ENCODE peak calls at places on chromosomes 11 and 22, in six cellular contexts. One of them, this sample, is unnamed. For H3K36me3, the result is how much of the 10 kb centered on the place peaks cover.

GRCh38 chr22:37661160-37661924 is 2.8 kb downstream of the PDXP start:
- DNase-seq in right atrium auricular region: no peak
- DNase-seq in cardiac muscle cell: peak
- DNase-seq in prostate gland: no peak
- DNase-seq in thoracic aorta: no peak
- DNase-seq in right lobe of liver: no peak
- DNase-seq in this sample: peak

GRCh38 chr11:32920570-32920969 is 28.0 kb downstream of the QSER1 start:
- DNase-seq in thoracic aorta: no peak
- DNase-seq in prostate gland: no peak
- DNase-seq in cardiac muscle cell: no peak
- DNase-seq in right atrium auricular region: no peak
- DNase-seq in right lobe of liver: no peak
- DNase-seq in this sample: no peak

GRCh38 chr22:40027191-40028097 is 32.7 kb downstream of the FAM83F start:
- DNase-seq in right lobe of liver: no peak
- DNase-seq in cardiac muscle cell: no peak
- DNase-seq in prostate gland: no peak
- DNase-seq in right atrium auricular region: no peak
- DNase-seq in thoracic aorta: no peak
- DNase-seq in this sample: no peak

GRCh38 chr11:115587718-115588342 is 83.6 kb upstream of the CADM1 start:
- DNase-seq in right atrium auricular region: no peak
- DNase-seq in thoracic aorta: no peak
- DNase-seq in right lobe of liver: no peak
- DNase-seq in cardiac muscle cell: no peak
- DNase-seq in prostate gland: no peak
- DNase-seq in this sample: no peak

GRCh38 chr11:75319035-75319877 is 32.2 kb downstream of the ARRB1 start:
- DNase-seq in right atrium auricular region: no peak
- DNase-seq in right lobe of liver: no peak
- DNase-seq in prostate gland: no peak
- DNase-seq in cardiac muscle cell: no peak
- DNase-seq in thoracic aorta: no peak
- DNase-seq in this sample: no peak

GRCh38 chr11:76140912-76141574 is 65.3 kb downstream of the WNT11 start:
- DNase-seq in right lobe of liver: no peak
- DNase-seq in right atrium auricular region: no peak
- DNase-seq in thoracic aorta: no peak
- DNase-seq in cardiac muscle cell: no peak
- DNase-seq in prostate gland: peak
- DNase-seq in this sample: no peak

GRCh38 chr11:84648413-84648812 is 978.7 kb downstream of the DLG2 start:
- DNase-seq in prostate gland: no peak
- DNase-seq in right atrium auricular region: no peak
- DNase-seq in cardiac muscle cell: no peak
- DNase-seq in right lobe of liver: no peak
- DNase-seq in thoracic aorta: no peak
- DNase-seq in this sample: no peak

GRCh38 chr22:39183991-39184585 is 31.6 kb upstream of the CBX7 start:
- DNase-seq in prostate gland: no peak
- DNase-seq in right lobe of liver: no peak
- DNase-seq in right atrium auricular region: no peak
- DNase-seq in cardiac muscle cell: peak
- DNase-seq in thoracic aorta: no peak
- DNase-seq in this sample: no peak

GRCh38 chr11:59707371-59707770 is 6.3 kb downstream of the OR10V1 start:
- DNase-seq in prostate gland: no peak
- DNase-seq in right lobe of liver: no peak
- DNase-seq in thoracic aorta: no peak
- DNase-seq in right atrium auricular region: no peak
- DNase-seq in cardiac muscle cell: no peak
- DNase-seq in this sample: no peak

GRCh38 chr22:23769321-23769965 is 1.7 kb upstream of the CHCHD10 start:
- DNase-seq in thoracic aorta: no peak
- DNase-seq in right lobe of liver: no peak
- DNase-seq in right atrium auricular region: no peak
- DNase-seq in prostate gland: no peak
- DNase-seq in cardiac muscle cell: no peak
- DNase-seq in this sample: peak

GRCh38 chr11:66863428-66864125 is 6.7 kb downstream of the LRFN4 start:
- DNase-seq in thoracic aorta: no peak
- DNase-seq in right lobe of liver: no peak
- DNase-seq in prostate gland: no peak
- DNase-seq in cardiac muscle cell: no peak
- DNase-seq in right atrium auricular region: no peak
- DNase-seq in this sample: no peak

GRCh38 chr22:32829451-32829851 is 27.9 kb downstream of the TIMP3 start:
- DNase-seq in prostate gland: no peak
- DNase-seq in cardiac muscle cell: no peak
- DNase-seq in right atrium auricular region: no peak
- DNase-seq in thoracic aorta: no peak
- DNase-seq in right lobe of liver: no peak
- DNase-seq in this sample: no peak

GRCh38 chr11:33542921-33543320 is 157.7 kb downstream of the C11orf91 start:
- DNase-seq in right lobe of liver: peak
- DNase-seq in right atrium auricular region: no peak
- DNase-seq in thoracic aorta: no peak
- DNase-seq in prostate gland: peak
- DNase-seq in cardiac muscle cell: peak
- DNase-seq in this sample: peak

GRCh38 chr22:42074153-42074750 is at the start of gene PHETA2:
- DNase-seq in right lobe of liver: peak
- DNase-seq in right atrium auricular region: no peak
- DNase-seq in thoracic aorta: no peak
- DNase-seq in cardiac muscle cell: peak
- DNase-seq in prostate gland: no peak
- DNase-seq in this sample: peak

DNA sequence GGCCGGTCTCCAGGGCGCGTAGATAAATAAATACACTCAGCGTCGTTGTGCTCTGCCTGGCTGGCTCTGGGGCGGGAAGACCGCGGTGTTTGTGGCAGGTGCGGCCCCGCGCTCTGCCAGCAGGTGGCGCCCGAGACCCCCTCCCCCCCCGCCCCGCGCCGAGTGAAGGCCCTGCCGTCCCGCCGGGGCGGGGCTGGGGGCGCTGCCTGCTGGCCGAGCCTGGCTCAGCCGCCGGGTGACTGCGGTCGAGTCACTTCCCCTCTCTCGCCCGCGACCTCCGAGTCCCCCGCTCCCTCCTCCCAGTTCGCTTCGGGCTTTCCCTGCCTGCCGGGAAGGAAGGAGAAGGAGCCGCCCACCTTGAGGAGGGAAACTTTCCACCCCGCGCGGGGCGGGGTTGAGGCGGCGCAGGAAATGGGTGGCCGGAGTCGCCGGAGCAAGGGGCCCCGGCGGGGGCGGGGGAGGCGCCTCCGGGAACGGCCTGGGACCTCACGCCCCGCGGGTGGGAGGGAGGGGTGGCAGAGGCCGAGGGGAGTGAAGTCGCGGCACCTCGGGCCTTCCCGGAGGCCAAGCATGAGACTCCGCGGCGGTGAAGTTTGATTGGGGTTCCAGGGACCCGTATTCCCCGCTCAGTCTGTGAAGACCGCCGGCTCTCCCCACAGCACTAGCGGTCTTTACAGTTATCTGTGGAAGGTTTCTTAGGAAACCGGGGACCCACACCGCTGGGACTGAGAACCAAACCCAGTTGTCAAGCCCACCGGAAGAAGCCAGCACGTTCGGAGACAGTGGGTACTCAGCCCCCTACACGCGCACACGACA is 1.5 kb upstream of the EHBP1L1 start:
- DNase-seq in right lobe of liver: peak
- DNase-seq in thoracic aorta: peak
- DNase-seq in right atrium auricular region: peak
- DNase-seq in prostate gland: peak
- DNase-seq in cardiac muscle cell: peak
- DNase-seq in this sample: peak
- H3K4me3 ChIP-seq in right lobe of liver: peak
- H3K4me3 ChIP-seq in thoracic aorta: peak
- H3K4me3 ChIP-seq in right atrium auricular region: peak
- H3K4me3 ChIP-seq in prostate gland: peak
- H3K4me3 ChIP-seq in cardiac muscle cell: peak
- H3K4me3 ChIP-seq in this sample: peak

GRCh38 chr11:78221396-78222315 is 32.9 kb downstream of the USP35 start:
- DNase-seq in thoracic aorta: no peak
- DNase-seq in prostate gland: no peak
- DNase-seq in right lobe of liver: no peak
- DNase-seq in right atrium auricular region: peak
- DNase-seq in cardiac muscle cell: peak
- DNase-seq in this sample: no peak
- H3K36me3 ChIP-seq in thoracic aorta: half or more
- H3K36me3 ChIP-seq in prostate gland: under half
- H3K36me3 ChIP-seq in right lobe of liver: under half
- H3K36me3 ChIP-seq in right atrium auricular region: half or more
- H3K36me3 ChIP-seq in cardiac muscle cell: under half
- H3K36me3 ChIP-seq in this sample: under half

DNA sequence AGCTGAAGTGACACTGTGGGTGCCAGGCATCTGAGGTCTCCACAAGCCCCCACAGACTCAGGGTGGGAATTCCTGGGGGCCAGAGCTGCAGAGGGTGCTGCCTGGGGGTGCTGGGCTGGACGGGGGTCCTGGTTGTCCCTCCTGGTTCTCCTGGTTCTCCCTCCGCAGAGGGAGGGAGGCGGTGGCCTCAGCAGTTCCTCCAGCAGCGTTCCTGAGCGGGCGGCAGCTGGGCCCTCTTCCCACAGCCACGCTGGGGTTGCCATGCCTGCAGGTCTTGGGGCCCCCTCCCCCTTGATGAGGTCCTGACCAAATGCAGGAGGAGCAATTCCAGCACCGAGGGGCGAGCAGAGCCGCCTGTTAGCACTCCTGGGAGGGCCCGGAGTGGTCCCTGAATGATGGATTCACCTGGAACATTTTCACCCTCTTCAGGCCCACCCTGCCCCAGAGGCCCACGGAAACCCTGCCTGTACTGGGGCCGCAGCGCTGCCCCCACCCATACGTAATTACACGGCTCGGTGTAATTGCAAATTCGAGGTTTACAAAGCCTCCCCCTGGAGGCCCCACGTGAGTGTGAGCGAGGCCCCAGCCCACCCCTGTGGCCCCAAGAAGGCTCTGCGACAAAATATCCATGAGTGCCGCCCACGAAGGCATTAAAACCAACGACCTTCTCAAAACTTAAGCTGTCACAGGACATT is 635 bp downstream of the C11orf21 start:
- DNase-seq in right atrium auricular region: peak
- DNase-seq in prostate gland: no peak
- DNase-seq in thoracic aorta: no peak
- DNase-seq in right lobe of liver: peak
- DNase-seq in cardiac muscle cell: no peak
- DNase-seq in this sample: no peak
- H3K27ac ChIP-seq in right atrium auricular region: peak
- H3K27ac ChIP-seq in prostate gland: no peak
- H3K27ac ChIP-seq in thoracic aorta: no peak
- H3K27ac ChIP-seq in right lobe of liver: no peak
- H3K27ac ChIP-seq in cardiac muscle cell: peak
- H3K27ac ChIP-seq in this sample: no peak

DNA sequence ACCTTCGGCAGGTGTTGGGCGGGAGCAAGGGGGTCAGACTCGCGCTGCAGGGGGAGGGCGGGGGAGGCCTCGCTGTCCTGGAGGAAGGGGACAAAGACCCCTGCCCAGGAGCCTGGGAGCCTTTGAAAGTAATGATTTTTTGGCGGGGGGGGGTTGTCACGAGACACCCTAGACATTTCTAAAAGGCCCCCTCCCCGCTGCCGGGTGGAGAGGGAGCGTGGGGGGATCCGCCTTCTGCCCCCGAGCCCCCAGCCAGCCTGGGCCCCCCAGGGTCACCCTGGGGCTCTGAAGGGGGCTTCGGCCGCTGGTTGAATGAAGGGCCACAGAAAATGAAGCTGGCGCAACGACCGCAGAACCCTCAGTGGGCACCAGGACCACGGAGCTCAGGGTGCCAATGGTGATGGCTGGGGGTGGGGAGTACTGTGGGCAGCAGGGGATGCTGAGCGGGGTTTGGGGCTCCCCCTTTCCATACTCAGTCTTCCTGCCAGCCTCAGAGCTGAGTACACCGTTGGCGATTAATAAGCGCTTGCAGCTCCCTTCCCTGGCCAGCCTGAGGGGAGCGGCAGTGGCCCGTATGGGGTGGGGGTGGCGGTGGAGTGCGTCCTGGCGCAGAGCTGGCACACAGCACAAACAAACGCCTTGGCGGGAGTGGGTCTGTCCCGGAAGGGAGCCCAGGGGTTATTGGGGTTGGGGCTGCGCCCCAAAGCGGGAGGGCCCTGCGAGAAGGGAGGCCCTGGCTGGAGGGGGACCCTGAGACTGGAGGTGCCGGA is 1.2 kb upstream of the DUSP8 start:
- DNase-seq in right atrium auricular region: no peak
- DNase-seq in right lobe of liver: no peak
- DNase-seq in thoracic aorta: no peak
- DNase-seq in prostate gland: no peak
- DNase-seq in cardiac muscle cell: no peak
- DNase-seq in this sample: no peak
- H3K4me3 ChIP-seq in right atrium auricular region: peak
- H3K4me3 ChIP-seq in right lobe of liver: peak
- H3K4me3 ChIP-seq in thoracic aorta: peak
- H3K4me3 ChIP-seq in prostate gland: peak
- H3K4me3 ChIP-seq in cardiac muscle cell: peak
- H3K4me3 ChIP-seq in this sample: no peak

GRCh38 chr22:25177895-25178294 is 21.8 kb upstream of the CRYBB3 start:
- DNase-seq in thoracic aorta: no peak
- DNase-seq in right atrium auricular region: no peak
- DNase-seq in cardiac muscle cell: no peak
- DNase-seq in right lobe of liver: no peak
- DNase-seq in prostate gland: no peak
- DNase-seq in this sample: no peak

GRCh38 chr22:25176175-25176574 is 23.5 kb upstream of the CRYBB3 start:
- DNase-seq in right atrium auricular region: no peak
- DNase-seq in thoracic aorta: no peak
- DNase-seq in right lobe of liver: no peak
- DNase-seq in cardiac muscle cell: no peak
- DNase-seq in prostate gland: peak
- DNase-seq in this sample: no peak

GRCh38 chr22:25177226-25177625 is 22.4 kb upstream of the CRYBB3 start:
- DNase-seq in right atrium auricular region: no peak
- DNase-seq in thoracic aorta: no peak
- DNase-seq in cardiac muscle cell: no peak
- DNase-seq in prostate gland: no peak
- DNase-seq in right lobe of liver: no peak
- DNase-seq in this sample: no peak

GRCh38 chr22:25174888-25175411 is 24.7 kb upstream of the CRYBB3 start:
- DNase-seq in right lobe of liver: no peak
- DNase-seq in thoracic aorta: no peak
- DNase-seq in cardiac muscle cell: no peak
- DNase-seq in right atrium auricular region: no peak
- DNase-seq in prostate gland: no peak
- DNase-seq in this sample: no peak

DNA sequence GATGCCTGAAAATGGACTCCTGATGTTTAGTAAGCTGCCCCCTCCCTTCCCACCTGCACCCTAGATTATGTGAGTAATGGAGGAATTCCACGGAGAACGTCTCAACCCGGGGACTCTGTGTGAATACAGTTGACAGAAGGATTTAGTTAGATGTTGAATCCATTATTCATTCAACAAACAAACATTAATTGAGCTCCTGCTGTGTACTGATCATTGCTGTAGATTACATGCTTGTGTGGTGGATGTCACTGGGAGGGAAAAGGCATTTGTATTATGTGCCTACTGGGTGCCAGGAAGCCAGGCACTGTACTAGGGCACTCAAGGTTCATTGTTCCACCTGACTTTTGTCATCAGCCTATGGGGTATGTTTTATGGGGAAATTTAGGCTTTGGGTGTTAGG is 22.9 kb upstream of the CRYBB3 start:
- DNase-seq in cardiac muscle cell: no peak
- DNase-seq in right atrium auricular region: no peak
- DNase-seq in prostate gland: no peak
- DNase-seq in right lobe of liver: no peak
- DNase-seq in thoracic aorta: no peak
- DNase-seq in this sample: no peak
- H3K36me3 ChIP-seq in cardiac muscle cell: under half
- H3K36me3 ChIP-seq in right atrium auricular region: under half
- H3K36me3 ChIP-seq in prostate gland: under half
- H3K36me3 ChIP-seq in right lobe of liver: under half
- H3K36me3 ChIP-seq in thoracic aorta: half or more
- H3K36me3 ChIP-seq in this sample: under half

This sample was measured in SJSA1.